ENCODE peak calls at places on chromosomes 3 and 15, in four cellular contexts. G is CD8-positive, alpha-beta T cell; A is AG04450; S is left ventricle myocardium inferior. B is an unnamed sample.

GRCh38 chr3:53730565-53730964 is 115.7 kb downstream of the CHDH start:
- DNase-seq in A (no peak), S (peak), G (no peak), B (no peak)

GRCh38 chr15:91853968-91854943 is 748 bp downstream of the SLCO3A1 start:
- DNase-seq in G (peak), S (peak), A (no peak), B (no peak)

GRCh38 chr3:146581080-146581601 is 24.0 kb downstream of the PLSCR5 start:
- DNase-seq in G (no peak), S (no peak), A (no peak), B (no peak)

GRCh38 chr15:82810061-82810862 is 834 bp downstream of the WHAMM start:
- DNase-seq in G (peak), S (peak), A (no peak), B (peak)

GRCh38 chr15:31516874-31517273 is 190.2 kb downstream of the KLF13 start:
- DNase-seq in S (no peak), G (no peak), A (no peak), B (no peak)

GRCh38 chr15:43285609-43286037 is 18.9 kb upstream of the TGM5 start:
- DNase-seq in A (peak), G (peak), S (no peak), B (peak)

GRCh38 chr3:55511895-55512585 is 24.9 kb upstream of the WNT5A start:
- DNase-seq in A (peak), S (no peak), G (no peak), B (no peak)

GRCh38 chr3:59772416-59773408 is 722.9 kb upstream of the CFAP20DC start:
- DNase-seq in S (no peak), A (no peak), G (peak), B (no peak)

DNA sequence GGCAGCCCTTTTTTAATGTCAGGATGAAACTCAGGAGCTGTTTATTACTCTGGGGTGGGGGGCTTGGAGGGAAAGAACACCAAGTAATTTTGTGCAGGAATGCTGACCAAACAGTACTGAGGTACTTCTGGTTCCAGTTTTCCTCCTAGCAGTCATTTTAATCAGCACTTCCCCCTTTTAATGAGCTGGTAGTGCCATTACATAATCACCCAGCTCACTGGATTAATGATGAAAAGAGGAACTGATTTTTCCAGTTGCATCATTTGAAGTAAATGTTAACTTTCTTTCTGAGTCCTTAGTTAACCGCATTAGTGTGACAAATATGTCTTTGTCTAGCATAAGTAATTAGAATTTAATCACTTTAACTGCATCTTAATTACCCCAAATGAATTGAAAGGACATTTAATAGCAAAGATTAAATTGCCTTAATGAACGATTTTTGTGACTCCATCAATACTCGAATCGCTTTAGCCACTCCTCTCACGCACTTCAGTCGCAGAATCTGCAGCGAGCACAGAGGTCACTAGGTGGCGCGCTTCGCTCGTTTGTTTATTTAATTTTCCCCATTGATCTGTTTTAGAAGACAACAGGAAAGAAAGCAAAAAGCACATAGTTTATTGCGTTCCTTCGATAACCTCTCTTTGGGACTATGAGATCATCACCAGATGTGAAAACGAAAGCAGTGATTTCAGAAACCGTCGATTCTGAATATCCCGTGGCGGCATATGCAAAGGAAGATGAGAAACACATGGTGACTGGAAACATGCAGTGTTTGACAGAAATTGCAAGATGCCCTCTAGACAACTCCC is 9.8 kb downstream of the ONECUT1 start:
- DNase-seq in A (no peak), G (peak), S (peak), B (peak)
- H3K27ac ChIP-seq in A (no peak), G (no peak), S (no peak), B (no peak)

GRCh38 chr3:8702560-8702959 is 31.0 kb upstream of the CAV3 start:
- DNase-seq in G (no peak), A (no peak), S (no peak), B (no peak)
- TF ChIP-seq CTCF in G (no peak), A (peak), S (no peak), B (peak)

GRCh38 chr3:172096881-172097420 is 57.6 kb downstream of the FNDC3B start:
- DNase-seq in A (no peak), G (no peak), S (no peak), B (no peak)
- H3K4me3 ChIP-seq in A (no peak), G (no peak), S (peak), B (no peak)

DNA sequence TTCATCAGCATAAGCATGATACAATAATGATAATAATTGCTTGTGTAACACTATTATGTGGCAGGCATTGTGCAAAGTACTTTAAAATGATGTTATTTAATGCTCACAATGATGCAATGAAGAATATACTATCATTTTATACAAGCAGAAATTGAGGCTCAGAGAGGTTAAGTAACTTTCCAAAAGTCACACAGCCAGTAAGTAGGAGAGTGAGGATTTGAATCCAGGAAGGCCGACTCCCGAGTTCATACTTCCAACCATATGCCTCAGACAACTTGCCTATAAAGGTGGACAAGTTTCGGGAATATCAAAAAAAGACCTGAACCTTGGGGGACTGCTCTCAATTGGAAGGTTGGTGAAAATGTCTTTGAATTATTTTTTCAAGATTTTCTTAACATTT is 19.9 kb downstream of the RARB start:
- DNase-seq in A (no peak), G (no peak), S (no peak), B (no peak)
- H3K27ac ChIP-seq in A (no peak), G (no peak), S (peak), B (no peak)

DNA sequence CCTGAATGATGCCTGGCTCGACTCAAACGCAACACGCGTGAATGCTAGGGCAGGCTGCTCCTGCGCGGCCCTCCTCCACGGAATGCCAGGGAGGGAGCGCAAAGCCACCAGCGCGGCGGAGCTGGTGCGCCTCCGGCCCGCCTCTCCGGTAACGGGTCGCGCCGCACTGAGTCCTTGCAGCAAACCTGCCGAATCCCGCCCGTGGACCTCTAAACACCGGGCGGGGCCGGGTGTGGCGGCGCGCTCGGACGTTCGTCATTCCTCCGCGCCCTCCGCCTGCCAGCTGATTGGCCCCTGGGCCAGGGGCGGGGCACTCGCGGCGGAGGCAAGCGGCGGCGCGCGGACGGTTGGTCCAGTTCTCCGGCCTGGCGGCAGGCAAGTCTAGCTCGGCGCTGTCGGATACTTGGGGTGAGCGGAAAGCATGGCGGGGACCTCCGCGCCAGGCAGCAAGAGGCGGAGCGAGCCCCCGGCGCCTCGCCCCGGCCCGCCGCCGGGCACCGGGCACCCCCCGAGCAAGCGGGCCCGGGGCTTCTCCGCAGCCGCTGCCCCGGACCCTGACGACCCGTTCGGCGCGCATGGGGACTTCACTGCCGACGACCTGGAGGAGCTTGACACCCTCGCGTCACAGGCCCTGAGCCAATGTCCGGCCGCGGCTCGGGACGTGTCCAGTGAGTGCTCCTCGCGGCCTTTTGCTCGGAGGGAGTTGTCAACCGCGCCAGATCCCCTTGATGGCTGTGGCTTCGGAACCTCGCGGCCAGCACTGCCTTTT is at the start of gene ATRIP:
- DNase-seq in A (no peak), G (peak), S (peak), B (peak)
- TF ChIP-seq CTCF in A (no peak), G (no peak), S (no peak), B (no peak)

DNA sequence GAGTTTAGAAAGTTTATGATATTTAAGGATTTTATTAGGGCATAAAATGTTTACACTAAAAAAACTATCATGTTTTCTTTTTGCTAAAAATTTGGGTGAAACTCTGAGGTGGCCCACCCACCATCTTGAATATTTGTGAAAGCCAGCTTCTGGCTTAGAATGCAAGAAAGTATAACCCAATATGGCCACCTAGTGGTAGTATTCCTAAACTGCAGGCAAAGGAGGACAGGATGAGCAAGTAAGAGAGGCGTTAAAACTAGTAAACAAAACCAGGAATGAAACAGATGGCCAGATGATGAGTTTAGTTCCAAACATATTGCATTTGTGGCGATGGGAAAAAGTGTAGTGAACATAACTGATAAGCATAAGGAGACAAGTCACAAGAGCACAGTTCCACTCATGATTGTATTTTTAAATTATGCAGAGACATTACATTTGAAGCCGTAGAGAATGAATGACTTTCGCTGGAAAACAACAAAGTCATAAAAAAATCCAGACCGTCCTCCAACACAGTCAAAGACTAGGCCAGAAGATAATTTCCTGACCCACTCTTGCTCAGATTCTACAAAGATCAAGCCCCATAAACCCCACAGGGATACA is 103.3 kb upstream of the PRTG start:
- DNase-seq in G (peak), A (peak), S (no peak), B (peak)
- H3K4me3 ChIP-seq in G (no peak), A (no peak), S (no peak), B (no peak)

DNA sequence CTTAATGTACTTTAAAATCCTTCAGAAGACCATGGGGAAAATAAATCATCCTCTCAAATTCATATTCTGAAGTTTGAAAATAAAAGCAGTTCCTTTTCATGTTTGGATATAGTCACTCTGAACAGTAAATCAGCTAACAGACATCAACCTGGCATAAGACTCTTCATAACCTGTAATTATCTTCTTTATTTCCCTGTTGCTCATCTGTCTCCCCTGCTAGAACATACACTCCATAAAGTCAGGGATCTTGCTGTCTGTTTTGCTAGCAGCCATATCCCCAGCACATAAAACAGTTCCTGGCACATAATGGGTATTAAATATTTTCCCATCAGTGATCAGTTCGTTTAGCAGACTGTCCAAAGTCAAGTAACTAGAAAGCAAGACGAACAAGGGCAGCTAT is 11.2 kb downstream of the VGLL4 start:
- DNase-seq in A (no peak), G (no peak), S (no peak), B (no peak)
- H3K27ac ChIP-seq in A (no peak), G (no peak), S (peak), B (peak)

DNA sequence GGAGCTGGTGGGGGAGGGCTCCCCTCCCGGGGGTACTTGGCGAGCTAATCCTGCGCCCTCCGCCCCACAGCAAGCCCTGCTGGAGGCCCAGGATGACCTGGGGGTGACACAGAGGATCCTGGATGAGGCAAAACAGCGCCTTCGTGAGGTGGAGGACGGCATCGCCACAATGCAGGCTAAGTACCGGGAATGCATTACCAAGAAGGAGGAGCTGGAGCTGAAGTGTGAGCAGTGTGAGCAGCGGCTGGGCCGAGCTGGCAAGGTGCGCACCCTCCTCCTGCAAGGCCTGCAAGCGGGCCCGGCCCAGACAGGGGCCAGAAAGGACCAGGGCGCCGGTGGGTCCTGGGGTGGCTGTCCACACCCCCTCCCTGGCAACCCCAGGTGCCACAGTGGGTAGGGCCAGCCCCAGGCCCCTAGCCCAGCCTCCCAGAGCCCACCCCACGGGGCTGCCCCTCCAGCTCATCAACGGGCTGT is 56.5 kb downstream of the SEMA3G start:
- DNase-seq in S (no peak), A (no peak), G (no peak), B (no peak)
- TF ChIP-seq CTCF in S (no peak), A (no peak), G (no peak), B (peak)